ENCODE peak calls at places on chromosomes 6 and 20, in six cellular contexts. S, N, Q, R, U and F are unnamed samples.

GRCh38 chr6:79137671-79138070 is 59.6 kb upstream of the PHIP start:
- DNase-seq in S (no peak), N (no peak), Q (no peak), R (no peak), U (peak; percentile 35), F (no peak)

GRCh38 chr6:160355001-160355400 is 6.8 kb downstream of the SLC22A3 start:
- DNase-seq in S (no peak), N (no peak), Q (no peak), R (no peak), U (peak; percentile 30), F (no peak)

GRCh38 chr6:67458265-67458664 is 1176.8 kb upstream of the ADGRB3 start:
- DNase-seq in S (no peak), N (no peak), Q (peak; percentile 14), R (no peak), U (no peak), F (no peak)

GRCh38 chr20:45919951-45920794 is 8.2 kb upstream of the PLTP start:
- DNase-seq in S (peak; percentile 55), N (peak; percentile 52), Q (no peak), R (no peak), U (no peak), F (no peak)

GRCh38 chr6:35317483-35318199 is 20.0 kb downstream of the DEF6 start:
- DNase-seq in S (no peak), N (no peak), Q (no peak), R (peak; percentile 45), U (peak; percentile 51), F (peak; percentile 53)

GRCh38 chr6:105882071-105882803 is 203.9 kb upstream of the PRDM1 start:
- DNase-seq in S (no peak), N (no peak), Q (no peak), R (no peak), U (peak; percentile 33), F (no peak)

GRCh38 chr6:161486326-161486725 is 212.5 kb upstream of the AGPAT4 start:
- DNase-seq in S (peak; percentile 53), N (no peak), Q (peak; percentile 76), R (no peak), U (peak; percentile 86), F (no peak)

GRCh38 chr6:25142506-25142905 is 136.7 kb upstream of the CARMIL1 start:
- DNase-seq in S (no peak), N (no peak), Q (no peak), R (no peak), U (no peak), F (no peak)

GRCh38 chr20:61636531-61637116 is 384.6 kb downstream of the CDH4 start:
- DNase-seq in S (no peak), N (no peak), Q (no peak), R (peak; percentile 38), U (no peak), F (no peak)

GRCh38 chr6:155389130-155389529 is 66.5 kb downstream of the NOX3 start:
- DNase-seq in S (no peak), N (no peak), Q (no peak), R (no peak), U (peak; percentile 19), F (no peak)

GRCh38 chr20:36519012-36519719 is 22.2 kb upstream of the MYL9 start:
- DNase-seq in S (no peak), N (no peak), Q (no peak), R (no peak), U (no peak), F (no peak)

GRCh38 chr6:11043961-11044711 is at the start of gene ELOVL2:
- DNase-seq in S (peak; percentile 57), N (no peak), Q (peak; percentile 53), R (peak; percentile 76), U (peak; percentile 74), F (no peak)

GRCh38 chr6:13242178-13242577 is 86.2 kb downstream of the TBC1D7 start:
- DNase-seq in S (no peak), N (no peak), Q (no peak), R (no peak), U (no peak), F (no peak)

GRCh38 chr6:99348823-99349619 is 453 bp downstream of the FAXC start:
- DNase-seq in S (no peak), N (peak; percentile 18), Q (peak; percentile 51), R (peak; percentile 62), U (no peak), F (no peak)

GRCh38 chr20:3728876-3729275 is 3.6 kb upstream of the HSPA12B start:
- DNase-seq in S (peak; percentile 38), N (no peak), Q (no peak), R (no peak), U (no peak), F (no peak)

GRCh38 chr20:32535953-32536823 is 48.9 kb downstream of the NOL4L start:
- DNase-seq in S (peak; percentile 68), N (no peak), Q (peak; percentile 97), R (peak; percentile 97), U (peak; percentile 39), F (peak; percentile 80)

GRCh38 chr20:49786671-49787370 is 25.8 kb upstream of the SLC9A8 start:
- DNase-seq in S (no peak), N (no peak), Q (peak; percentile 29), R (peak; percentile 68), U (peak; percentile 64), F (no peak)

GRCh38 chr6:162856885-162857284 is 129.1 kb downstream of the PACRG start:
- DNase-seq in S (no peak), N (no peak), Q (peak; percentile 95), R (peak; percentile 91), U (peak; percentile 85), F (no peak)

GRCh38 chr6:57173056-57173885 is 1.1 kb downstream of the BAG2 start:
- DNase-seq in S (no peak), N (peak; percentile 22), Q (peak; percentile 56), R (peak; percentile 51), U (peak; percentile 60), F (peak; percentile 45)

GRCh38 chr6:166417285-166417691 is 34.5 kb upstream of the MPC1 start:
- DNase-seq in S (peak; percentile 3), N (no peak), Q (no peak), R (no peak), U (no peak), F (peak; percentile 71)

DNA sequence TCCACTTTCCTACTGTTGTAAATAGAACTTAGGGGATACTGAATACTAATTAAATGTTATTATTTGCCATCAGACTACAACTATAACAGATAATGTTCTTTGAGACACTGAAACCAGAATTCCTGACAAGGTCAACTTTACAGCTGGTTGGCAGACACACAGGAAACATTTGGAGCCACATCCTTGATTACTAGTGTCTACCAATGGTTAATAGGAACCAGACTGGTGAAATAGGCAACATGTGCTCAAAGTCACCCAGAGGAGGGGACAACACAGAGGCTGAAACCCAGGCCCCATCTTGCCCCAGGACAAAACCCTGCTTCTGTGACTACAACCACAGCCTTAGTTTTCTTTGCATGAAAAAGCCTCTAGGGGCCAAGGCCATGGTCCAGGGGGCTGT is 47.8 kb upstream of the NT5E start:
- DNase-seq in S (no peak), N (no peak), Q (no peak), R (no peak), U (no peak), F (no peak)
- H3K4me1 ChIP-seq in S (no peaks in the 10 kb centered on the region), N (no peaks in the 10 kb centered on the region), Q (peaks cover 2% of the 10 kb centered on the region), R (peaks cover 27% of the 10 kb centered on the region), U (peaks cover 58% of the 10 kb centered on the region), F (no peaks in the 10 kb centered on the region)

GRCh38 chr20:23115823-23116222 is 29.7 kb upstream of the CD93 start:
- DNase-seq in S (no peak), N (no peak), Q (no peak), R (no peak), U (peak; percentile 9), F (no peak)

GRCh38 chr20:23114018-23114417 is 27.9 kb upstream of the CD93 start:
- DNase-seq in S (no peak), N (no peak), Q (no peak), R (no peak), U (no peak), F (no peak)

GRCh38 chr20:23112595-23112994 is 26.5 kb upstream of the CD93 start:
- DNase-seq in S (no peak), N (no peak), Q (no peak), R (no peak), U (no peak), F (no peak)

GRCh38 chr20:23116301-23117089 is 30.4 kb upstream of the CD93 start:
- DNase-seq in S (no peak), N (no peak), Q (no peak), R (no peak), U (peak; percentile 66), F (peak; percentile 29)

GRCh38 chr20:23114448-23114847 is 28.3 kb upstream of the CD93 start:
- DNase-seq in S (no peak), N (no peak), Q (no peak), R (no peak), U (no peak), F (no peak)
- H3K4me1 ChIP-seq in S (peaks cover 8% of the 10 kb centered on the region), N (no peaks in the 10 kb centered on the region), Q (no peaks in the 10 kb centered on the region), R (no peaks in the 10 kb centered on the region), U (no peaks in the 10 kb centered on the region), F (no peaks in the 10 kb centered on the region)

GRCh38 chr20:19993937-19994667 is 23.1 kb upstream of the NAA20 start:
- DNase-seq in S (no peak), N (no peak), Q (peak; percentile 65), R (no peak), U (peak; percentile 63), F (no peak)

GRCh38 chr20:19992996-19993908 is 23.9 kb upstream of the NAA20 start:
- DNase-seq in S (no peak), N (no peak), Q (peak; percentile 96), R (peak; percentile 30), U (peak; percentile 90), F (no peak)

GRCh38 chr20:19995220-19995863 is 21.8 kb upstream of the NAA20 start:
- DNase-seq in S (no peak), N (no peak), Q (peak; percentile 32), R (peak; percentile 53), U (peak; percentile 78), F (no peak)

GRCh38 chr20:19990911-19991707 is 26.1 kb upstream of the NAA20 start:
- DNase-seq in S (no peak), N (no peak), Q (no peak), R (no peak), U (no peak), F (no peak)

DNA sequence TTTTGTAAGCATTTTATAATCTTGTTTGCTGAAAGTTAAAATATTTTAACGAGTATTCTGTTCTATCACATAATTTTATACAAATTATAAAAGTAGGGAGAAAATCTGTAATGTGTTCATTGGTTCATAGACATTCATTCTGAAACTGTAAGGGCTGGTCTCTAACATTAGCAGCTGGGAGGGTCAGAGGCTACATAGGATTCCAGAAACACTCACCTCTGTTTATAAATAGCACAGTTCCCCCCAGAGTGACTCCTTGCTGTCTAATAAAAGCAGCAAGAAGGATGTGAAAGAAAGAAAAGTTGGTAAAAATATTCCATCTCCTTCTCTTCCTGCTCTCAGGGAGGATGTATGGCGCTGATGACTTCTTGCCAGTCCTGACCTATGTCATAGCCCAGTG is 25.3 kb upstream of the NAA20 start:
- DNase-seq in S (no peak), N (no peak), Q (no peak), R (no peak), U (no peak), F (no peak)
- H3K4me1 ChIP-seq in S (peaks cover 70% of the 10 kb centered on the region), N (peaks cover 7% of the 10 kb centered on the region), Q (peaks cover 2% of the 10 kb centered on the region), R (peaks cover 9% of the 10 kb centered on the region), U (peaks cover 58% of the 10 kb centered on the region), F (no peaks in the 10 kb centered on the region)

DNA sequence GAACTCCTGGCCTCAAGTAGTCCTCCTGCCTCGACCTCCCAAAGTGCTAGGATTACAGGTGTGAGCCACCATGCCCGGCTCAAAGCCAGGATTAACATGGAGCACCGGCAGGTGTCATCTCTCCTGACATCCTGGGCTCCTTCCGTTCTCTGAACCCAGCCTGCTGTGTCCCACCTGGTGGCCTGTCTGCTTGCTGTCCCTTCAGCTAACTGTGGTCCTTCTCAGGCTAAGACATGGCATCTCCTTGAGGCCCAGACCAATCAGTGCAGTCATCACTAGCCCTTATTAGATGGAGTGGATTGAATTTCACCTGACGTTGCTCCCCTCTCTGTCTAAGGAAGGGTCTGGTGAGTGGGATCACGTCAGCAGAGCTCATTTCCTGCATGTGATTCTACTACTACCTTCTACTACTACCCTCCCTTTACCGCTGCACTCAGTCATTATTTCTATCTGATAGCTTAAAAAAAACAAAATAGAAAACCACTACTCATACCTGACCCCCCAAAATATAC is 28.0 kb upstream of the SYNJ2 start:
- DNase-seq in S (no peak), N (no peak), Q (no peak), R (no peak), U (peak; percentile 17), F (no peak)
- H3K4me1 ChIP-seq in S (no peaks in the 10 kb centered on the region), N (no peaks in the 10 kb centered on the region), Q (no peaks in the 10 kb centered on the region), R (peaks cover 10% of the 10 kb centered on the region), U (no peaks in the 10 kb centered on the region), F (peaks cover 2% of the 10 kb centered on the region)